ENCODE peak calls at places on chromosomes 5 and 9, in nine cellular contexts. T is kidney, L is uterus, B is OCI-LY7, D is foreskin fibroblast, U is esophagus muscularis mucosa, G is GM13977, J is MCF 10A, M is HFFc6. Q is an unnamed sample.

GRCh38 chr9:133405508-133406009 is 12.3 kb downstream of the REXO4 start:
- DNase-seq in T (peak; percentile 27), L (no peak), B (no peak), D (peak; percentile 45), U (no peak), G (no peak), J (no peak), M (peak; percentile 9), Q (no peak)

GRCh38 chr9:110443146-110443877 is 105.6 kb upstream of the TXNDC8 start:
- DNase-seq in T (no peak), L (no peak), B (no peak), D (peak; percentile 88), U (no peak), G (no peak), J (peak; percentile 73), M (peak; percentile 59), Q (no peak)

GRCh38 chr5:176712546-176713297 is 65.4 kb downstream of the TSPAN17 start:
- DNase-seq in T (no peak), L (no peak), B (no peak), D (no peak), U (no peak), G (no peak), J (no peak), M (no peak), Q (no peak)

GRCh38 chr9:14309403-14309802 is 4.5 kb downstream of the NFIB start:
- DNase-seq in T (no peak), L (no peak), B (no peak), D (peak; percentile 26), U (no peak), G (no peak), J (no peak), M (no peak), Q (no peak)

GRCh38 chr5:95718203-95718602 is 12.9 kb upstream of the RHOBTB3 start:
- DNase-seq in T (no peak), L (no peak), B (peak; percentile 40), D (no peak), U (no peak), G (peak; percentile 49), J (no peak), M (no peak), Q (no peak)

GRCh38 chr5:149254506-149254905 is 17.2 kb upstream of the AFAP1L1 start:
- DNase-seq in T (no peak), L (no peak), B (no peak), D (peak; percentile 54), U (no peak), G (no peak), J (peak; percentile 43), M (peak; percentile 9), Q (peak; percentile 51)

GRCh38 chr5:58405175-58405574 is 54.7 kb downstream of the PLK2 start:
- DNase-seq in T (no peak), L (no peak), B (no peak), D (no peak), U (no peak), G (no peak), J (peak; percentile 10), M (no peak), Q (no peak)

GRCh38 chr5:34439601-34440000 is 216.5 kb upstream of the RAI14 start:
- DNase-seq in T (no peak), L (no peak), B (no peak), D (no peak), U (no peak), G (no peak), J (no peak), M (no peak), Q (no peak)

GRCh38 chr5:179114756-179115155 is 54.6 kb downstream of the ZNF354C start:
- DNase-seq in T (peak; percentile 34), L (no peak), B (no peak), D (no peak), U (peak; percentile 57), G (no peak), J (no peak), M (no peak), Q (no peak)

GRCh38 chr9:17810728-17811634 is 232.1 kb downstream of the SH3GL2 start:
- DNase-seq in T (no peak), L (peak; percentile 71), B (peak; percentile 68), D (peak; percentile 85), U (no peak), G (peak; percentile 42), J (peak; percentile 78), M (peak; percentile 43), Q (peak; percentile 40)

GRCh38 chr5:2272755-2273154 is 390.0 kb upstream of the IRX4 start:
- DNase-seq in T (no peak), L (no peak), B (no peak), D (no peak), U (no peak), G (no peak), J (no peak), M (no peak), Q (no peak)

GRCh38 chr5:44862808-44863207 is 54.1 kb downstream of the MRPS30 start:
- DNase-seq in T (no peak), L (no peak), B (peak; percentile 5), D (peak; percentile 1), U (no peak), G (peak; percentile 21), J (peak; percentile 36), M (no peak), Q (no peak)

GRCh38 chr9:126215486-126215885 is 111.1 kb upstream of the MVB12B start:
- DNase-seq in T (no peak), L (no peak), B (no peak), D (no peak), U (no peak), G (no peak), J (no peak), M (no peak), Q (no peak)

GRCh38 chr9:36504154-36504550 is 68.5 kb upstream of the MELK start:
- DNase-seq in T (no peak), L (no peak), B (peak; percentile 48), D (no peak), U (no peak), G (no peak), J (no peak), M (no peak), Q (no peak)

GRCh38 chr5:32522429-32523143 is 62.8 kb upstream of the SUB1 start:
- DNase-seq in T (no peak), L (no peak), B (no peak), D (peak; percentile 45), U (no peak), G (no peak), J (peak; percentile 92), M (peak; percentile 84), Q (no peak)

DNA sequence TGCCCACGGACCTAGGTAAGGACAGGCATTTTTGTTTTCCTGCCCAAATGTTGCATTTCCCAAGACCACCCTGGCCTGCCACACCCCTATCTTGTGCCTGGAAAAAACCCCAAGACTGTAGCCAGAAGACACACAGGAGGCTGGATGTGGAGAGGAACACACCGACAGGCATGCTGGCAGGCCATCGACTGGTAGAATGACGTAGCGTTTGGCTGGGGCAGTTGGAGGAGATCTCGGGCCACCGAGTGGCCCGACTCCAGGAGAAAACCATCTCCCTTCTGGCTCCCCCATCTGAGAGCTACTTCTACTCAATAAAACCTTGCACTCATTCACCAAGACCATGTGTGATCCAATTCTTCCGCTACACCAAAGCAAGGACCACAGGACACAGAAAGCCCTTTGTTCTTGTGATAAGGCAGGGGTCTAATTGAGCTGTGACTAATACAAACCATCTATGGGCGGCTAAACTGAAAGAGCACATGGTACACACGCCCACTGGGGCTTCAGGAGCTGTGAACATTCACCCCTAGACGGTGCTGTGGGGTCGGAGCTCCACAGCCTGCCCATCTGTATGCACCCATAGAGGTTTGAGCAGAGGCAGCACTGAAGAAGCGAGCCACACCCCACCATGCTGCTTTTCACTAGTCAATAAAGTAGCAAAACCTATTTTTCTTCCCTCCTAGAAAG is 38.9 kb upstream of the N4BP3 start:
- DNase-seq in T (no peak), L (no peak), B (peak; percentile 65), D (no peak), U (no peak), G (peak; percentile 53), J (no peak), M (no peak), Q (no peak)
- TF ChIP-seq CTCF in T (no peak), L (no peak), B (peak; percentile 74), D (peak; percentile 2), U (no peak), G (peak; percentile 54), J (no peak), M (peak; percentile 11), Q (no peak)

DNA sequence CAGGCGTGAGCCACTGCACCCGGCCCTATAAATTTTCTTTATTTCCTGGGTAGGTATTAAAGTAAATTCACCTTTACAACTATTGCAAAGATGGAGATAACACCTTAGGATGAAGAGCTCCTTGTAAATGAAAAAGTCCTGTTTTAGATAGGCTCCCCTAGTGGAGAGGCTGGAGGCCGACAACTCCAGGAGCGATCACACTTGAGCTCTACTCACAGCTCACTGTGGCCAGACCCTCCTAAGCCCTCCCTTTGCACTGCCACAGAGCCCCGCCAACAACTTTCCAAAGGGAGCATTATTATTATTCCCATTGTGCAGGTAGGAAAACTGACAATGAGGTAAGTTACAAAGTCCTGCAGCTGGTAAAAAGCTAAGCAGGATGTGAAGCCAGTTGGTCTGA is 139.1 kb upstream of the ERCC6L2 start:
- DNase-seq in T (no peak), L (no peak), B (peak; percentile 9), D (no peak), U (no peak), G (no peak), J (no peak), M (no peak), Q (no peak)
- TF ChIP-seq CTCF in T (no peak), L (no peak), B (peak; percentile 64), D (peak; percentile 36), U (peak; percentile 19), G (peak; percentile 25), J (no peak), M (peak; percentile 69), Q (peak; percentile 39)

DNA sequence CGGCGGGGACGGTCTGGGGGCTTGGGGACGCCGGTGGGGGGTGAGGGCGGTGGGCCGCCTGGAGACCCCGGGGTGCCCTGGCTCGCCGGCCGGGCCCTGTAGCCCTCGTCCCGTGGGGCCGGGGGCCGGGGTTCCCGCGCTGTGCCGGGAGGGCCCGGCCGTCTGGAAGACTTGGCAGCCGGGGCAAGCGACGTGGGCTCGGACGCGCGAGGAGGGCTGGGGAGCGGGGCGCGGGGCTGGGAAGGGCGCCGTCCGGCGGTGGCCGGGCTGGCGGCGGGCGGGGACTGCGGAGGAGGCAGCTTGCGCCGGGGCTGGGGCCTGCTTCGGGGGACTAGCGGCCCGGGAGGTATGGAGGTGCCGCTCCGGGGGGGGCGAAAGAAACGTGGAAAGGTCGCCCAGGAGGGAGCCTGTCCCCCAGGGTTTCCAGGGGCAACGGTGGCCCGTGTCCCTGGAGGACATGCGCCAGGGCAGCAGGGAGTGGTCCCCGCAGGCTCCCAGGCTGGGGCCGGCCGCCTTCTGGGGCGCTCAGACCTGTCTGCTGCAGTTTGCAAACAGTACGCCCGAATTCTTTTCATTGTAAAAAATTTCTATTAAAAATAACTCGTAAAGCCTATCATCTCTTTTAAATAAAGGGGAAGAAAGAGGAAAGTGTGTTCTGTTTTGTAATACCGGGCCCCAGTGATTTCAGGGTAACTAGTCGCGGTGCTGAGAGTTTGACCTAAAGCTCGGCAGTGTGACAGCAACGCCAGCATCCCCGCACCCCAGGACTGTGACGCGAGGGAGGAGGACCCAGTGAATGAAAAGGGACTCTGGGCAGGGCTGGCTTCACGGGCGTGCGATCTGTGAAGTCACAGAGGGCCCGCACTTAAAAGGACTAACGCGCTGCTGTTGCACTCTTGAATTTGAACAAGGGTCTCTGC is 752 bp upstream of the ANKH start:
- DNase-seq in T (peak; percentile 88), L (peak; percentile 50), B (peak; percentile 64), D (peak; percentile 66), U (no peak), G (peak; percentile 60), J (peak; percentile 27), M (no peak), Q (peak; percentile 66)
- TF ChIP-seq CTCF in T (peak; percentile 9), L (no peak), B (peak; percentile 37), D (no peak), U (peak; percentile 27), G (peak; percentile 33), J (no peak), M (peak; percentile 51), Q (no peak)

GRCh38 chr5:175118700-175119309 is 325.2 kb downstream of the DRD1 start:
- DNase-seq in T (no peak), L (no peak), B (no peak), D (no peak), U (peak; percentile 82), G (no peak), J (no peak), M (no peak), Q (no peak)
- TF ChIP-seq CTCF in T (no peak), L (no peak), B (no peak), D (no peak), U (no peak), G (no peak), J (no peak), M (no peak), Q (no peak)

Q was measured in mesothelial cell of epicardium.